ENCODE peak calls at places on chromosomes 11 and 22, in four cellular contexts. N, F, G and P are unnamed samples.

GRCh38 chr11:86207413-86207812 is 37.1 kb upstream of the EED start:
- DNase-seq in G (no peak), F (no peak), N (no peak), P (no peak)

GRCh38 chr11:12291313-12291712 is 86.1 kb upstream of the PARVA start:
- DNase-seq in N (no peak), G (no peak), F (no peak), P (no peak)

GRCh38 chr22:45831394-45831793 is 145.6 kb downstream of the WNT7B start:
- DNase-seq in F (no peak), N (no peak), G (no peak), P (no peak)

GRCh38 chr11:1303196-1303821 is 6.1 kb downstream of the TOLLIP start:
- DNase-seq in N (no peak), F (no peak), G (no peak), P (no peak)

GRCh38 chr11:61780581-61781162 is 11.7 kb downstream of the TMEM258 start:
- DNase-seq in N (no peak), G (no peak), F (no peak), P (no peak)

GRCh38 chr11:110951041-110951440 is 238.8 kb upstream of the ARHGAP20 start:
- DNase-seq in F (no peak), G (no peak), N (no peak), P (no peak)

GRCh38 chr11:44033411-44033850 is 14.3 kb upstream of the ACCSL start:
- DNase-seq in N (no peak), G (no peak), F (no peak), P (no peak)

GRCh38 chr22:42313804-42314581 is 43.5 kb upstream of the TCF20 start:
- DNase-seq in G (peak; percentile 95), N (peak; percentile 63), F (no peak), P (peak; percentile 78)

GRCh38 chr11:85257837-85258236 is 369.3 kb downstream of the DLG2 start:
- DNase-seq in N (no peak), G (no peak), F (no peak), P (no peak)

GRCh38 chr22:49396817-49397216 is 430.9 kb downstream of the BRD1 start:
- DNase-seq in G (no peak), N (no peak), F (no peak), P (no peak)

GRCh38 chr11:118629761-118630661 is 22.6 kb downstream of the PHLDB1 start:
- DNase-seq in F (no peak), N (no peak), G (no peak), P (no peak)

GRCh38 chr22:32951081-32951806 is 106.9 kb downstream of the SYN3 start:
- DNase-seq in N (no peak), F (no peak), G (no peak), P (peak; percentile 68)

GRCh38 chr11:86034710-86035109 is 34.2 kb downstream of the PICALM start:
- DNase-seq in F (no peak), N (no peak), G (no peak), P (no peak)

GRCh38 chr11:114040706-114041211 is 18.8 kb upstream of the ZBTB16 start:
- DNase-seq in F (no peak), G (peak; percentile 27), N (no peak), P (no peak)

GRCh38 chr11:82811369-82811768 is 77.7 kb upstream of the FAM181B start:
- DNase-seq in G (no peak), F (no peak), N (no peak), P (no peak)

GRCh38 chr11:70644343-70645060 is 246.2 kb downstream of the CTTN start:
- DNase-seq in N (no peak), G (no peak), F (no peak), P (no peak)

GRCh38 chr11:57873196-57873911 is 111.8 kb downstream of the CTNND1 start:
- DNase-seq in N (no peak), G (no peak), F (no peak), P (no peak)

GRCh38 chr22:46738961-46739870 is 1.2 kb upstream of the CERK start:
- DNase-seq in F (no peak), N (peak; percentile 22), G (peak; percentile 75), P (no peak)

GRCh38 chr22:50115693-50116092 is 25.9 kb downstream of the MOV10L1 start:
- DNase-seq in G (peak; percentile 46), N (no peak), F (no peak), P (no peak)

GRCh38 chr11:121696947-121697346 is 244.2 kb upstream of the SORL1-AS1 start:
- DNase-seq in F (no peak), G (no peak), N (no peak), P (no peak)

GRCh38 chr11:27347949-27348879 is 14.8 kb downstream of the CCDC34 start:
- DNase-seq in G (no peak), N (no peak), F (no peak), P (no peak)

GRCh38 chr11:109016724-109017123 is 351.9 kb downstream of the DDX10 start:
- DNase-seq in F (no peak), N (no peak), G (no peak), P (no peak)

GRCh38 chr11:12159351-12160099 is 49.1 kb downstream of the MICAL2 start:
- DNase-seq in G (no peak), N (no peak), F (no peak), P (no peak)

GRCh38 chr22:40791241-40791640 is 27.9 kb downstream of the SLC25A17 start:
- DNase-seq in F (no peak), G (no peak), N (no peak), P (no peak)

GRCh38 chr11:72703281-72704008 is 29.2 kb upstream of the PDE2A start:
- DNase-seq in N (peak; percentile 32), F (no peak), G (no peak), P (no peak)

GRCh38 chr11:44964526-44965209 is 14.0 kb upstream of the TP53I11 start:
- DNase-seq in N (no peak), G (no peak), F (no peak), P (no peak)

GRCh38 chr11:62666259-62666926 is 1.3 kb downstream of the CSKMT start:
- DNase-seq in F (no peak), G (no peak), N (no peak), P (no peak)

GRCh38 chr22:21000987-21001600 is 824 bp downstream of the THAP7 start:
- DNase-seq in F (no peak), G (no peak), N (peak; percentile 72), P (no peak)

GRCh38 chr11:134150195-134150903 is 73.4 kb downstream of the NCAPD3 start:
- DNase-seq in N (no peak), F (no peak), G (no peak), P (no peak)

GRCh38 chr11:134152692-134153091 is 71.1 kb downstream of the NCAPD3 start:
- DNase-seq in F (no peak), N (no peak), G (no peak), P (no peak)

GRCh38 chr11:134153147-134153905 is 70.4 kb downstream of the NCAPD3 start:
- DNase-seq in N (no peak), G (no peak), F (no peak), P (no peak)

GRCh38 chr11:134149371-134149770 is 74.4 kb downstream of the NCAPD3 start:
- DNase-seq in N (no peak), F (no peak), G (no peak), P (no peak)

DNA sequence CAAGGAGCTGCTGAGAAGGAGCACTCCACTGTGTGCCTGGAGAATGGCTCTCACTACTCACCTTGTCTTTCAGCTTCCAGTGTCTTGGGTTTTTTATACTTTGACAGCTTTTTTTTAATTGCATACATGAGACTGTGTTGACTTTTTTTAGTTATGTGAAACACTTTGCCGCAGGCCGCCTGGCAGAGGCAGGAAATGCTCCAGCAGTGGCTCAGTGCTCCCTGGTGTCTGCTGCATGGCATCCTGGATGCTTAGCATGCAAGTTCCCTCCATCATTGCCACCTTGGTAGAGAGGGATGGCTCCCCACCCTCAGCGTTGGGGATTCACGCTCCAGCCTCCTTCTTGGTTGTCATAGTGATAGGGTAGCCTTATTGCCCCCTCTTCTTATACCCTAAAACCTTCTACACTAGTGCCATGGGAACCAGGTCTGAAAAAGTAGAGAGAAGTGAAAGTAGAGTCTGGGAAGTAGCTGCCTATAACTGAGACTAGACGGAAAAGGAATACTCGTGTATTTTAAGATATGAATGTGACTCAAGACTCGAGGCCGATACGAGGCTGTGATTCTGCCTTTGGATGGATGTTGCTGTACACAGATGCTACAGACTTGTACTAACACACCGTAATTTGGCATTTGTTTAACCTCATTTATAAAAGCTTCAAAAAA is 72.6 kb downstream of the NCAPD3 start:
- DNase-seq in F (no peak), G (no peak), N (no peak), P (no peak)
- H3K27me3 ChIP-seq in F (no peaks in the 10 kb centered on the region), G (no peaks in the 10 kb centered on the region), N (no peaks in the 10 kb centered on the region), P (no peaks in the 10 kb centered on the region)

DNA sequence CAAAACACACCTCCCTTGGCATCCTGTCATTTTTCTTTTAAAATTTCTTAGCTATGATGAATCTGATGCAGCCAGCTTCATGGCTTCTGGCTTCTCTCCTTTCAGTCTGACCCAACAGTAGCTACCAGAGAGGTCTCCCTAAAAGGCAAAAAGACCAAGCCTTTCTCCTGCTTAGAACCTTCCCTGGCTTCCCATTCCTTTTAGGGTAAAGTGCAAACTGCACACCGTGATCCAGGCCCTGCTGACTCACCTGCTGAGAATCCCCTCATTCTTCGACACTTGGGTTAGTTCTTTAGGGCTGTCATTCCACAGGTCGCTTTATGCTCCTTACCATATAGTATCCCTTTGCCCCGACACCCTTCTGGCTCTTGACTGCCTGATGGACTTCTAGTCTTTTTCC is 362.4 kb downstream of the MIAT start:
- DNase-seq in G (no peak), F (no peak), N (no peak), P (no peak)
- TF ChIP-seq HDAC2 in G (no peak), F (no peak), N (no peak), P (no peak)

GRCh38 chr11:19829109-19829790 is 116.6 kb downstream of the NAV2 start:
- DNase-seq in G (no peak), N (no peak), F (no peak), P (no peak)
- H3K27me3 ChIP-seq in G (peaks cover 30% of the 10 kb centered on the region), N (no peaks in the 10 kb centered on the region), F (no peaks in the 10 kb centered on the region), P (no peaks in the 10 kb centered on the region)

DNA sequence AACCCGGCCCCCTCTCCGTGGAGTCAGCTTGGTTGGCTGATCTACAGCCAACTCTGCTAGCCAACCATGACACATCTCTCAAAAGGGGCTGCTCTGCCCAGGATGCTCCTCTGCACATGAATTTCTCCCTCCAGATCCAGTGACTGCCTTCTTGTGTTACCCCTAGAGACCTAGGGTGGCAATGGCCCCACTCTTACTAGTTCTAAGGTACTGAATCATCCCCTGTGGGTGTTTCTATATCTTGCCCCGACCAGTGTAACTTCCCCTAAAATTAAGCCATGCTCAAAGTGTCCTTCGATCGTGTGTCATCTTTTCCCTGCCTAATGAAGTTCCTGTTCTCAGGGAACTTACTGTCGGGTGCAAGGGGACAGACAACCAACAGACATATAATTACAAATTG is 113.3 kb downstream of the FAM76B start:
- DNase-seq in F (no peak), G (no peak), N (no peak), P (no peak)
- TF ChIP-seq HDAC2 in F (no peak), G (no peak), N (no peak), P (no peak)